ENCODE peak calls at places on chromosomes 5 and 9, in four cellular contexts. F is activated T-cell treated with anti-CD3 and anti-CD28 coated beads, Interleukin-2, amount 50 U/mL, for 72 hours; O is left ventricle myocardium inferior; M is NCI-H2029 treated with DMSO at 0.1 percent for 48 hours. S is an unnamed sample.

GRCh38 chr5:141695627-141696180 is 13.7 kb upstream of the ARAP3 start:
- DNase-seq in F (no peak), O (peak; percentile 61), M (peak; percentile 64), S (peak; percentile 55)

GRCh38 chr5:149740866-149741459 is 10.9 kb downstream of the PPARGC1B start:
- DNase-seq in F (no peak), O (no peak), M (no peak), S (no peak)

GRCh38 chr9:68455436-68455835 is 85.2 kb downstream of the TMEM252 start:
- DNase-seq in F (no peak), O (no peak), M (no peak), S (no peak)

GRCh38 chr9:116646661-116647514 is 40.2 kb upstream of the TRIM32 start:
- DNase-seq in F (no peak), O (no peak), M (peak; percentile 25), S (no peak)

GRCh38 chr9:133225171-133226011 is 16.3 kb upstream of the OBP2B start:
- DNase-seq in F (no peak), O (peak; percentile 50), M (no peak), S (peak; percentile 61)

GRCh38 chr9:10062629-10063395 is 550.0 kb downstream of the PTPRD start:
- DNase-seq in F (no peak), O (no peak), M (no peak), S (no peak)

GRCh38 chr5:37495668-37496067 is 116.5 kb downstream of the WDR70 start:
- DNase-seq in F (no peak), O (no peak), M (no peak), S (no peak)

GRCh38 chr5:172637122-172637580 is 3.9 kb upstream of the NEURL1B start:
- DNase-seq in F (no peak), O (no peak), M (no peak), S (no peak)

GRCh38 chr5:165361143-165361542 is 1855.7 kb downstream of the MAT2B start:
- DNase-seq in F (no peak), O (no peak), M (no peak), S (no peak)

GRCh38 chr5:113082547-113082905 is 105.9 kb downstream of the DCP2 start:
- DNase-seq in F (no peak), O (no peak), M (no peak), S (no peak)

GRCh38 chr5:103474671-103475070 is 87.9 kb downstream of the NUDT12 start:
- DNase-seq in F (no peak), O (no peak), M (no peak), S (no peak)

GRCh38 chr5:178326054-178326715 is 93.6 kb upstream of the PHYKPL start:
- DNase-seq in F (no peak), O (no peak), M (no peak), S (peak; percentile 51)

GRCh38 chr9:114097613-114098020 is 1.5 kb downstream of the KIF12 start:
- DNase-seq in F (no peak), O (no peak), M (no peak), S (no peak)

GRCh38 chr5:90680831-90681420 is 122.3 kb downstream of the ADGRV1 start:
- DNase-seq in F (no peak), O (no peak), M (no peak), S (no peak)

GRCh38 chr5:68178579-68178978 is 37.0 kb upstream of the PIK3R1 start:
- DNase-seq in F (no peak), O (no peak), M (no peak), S (no peak)

GRCh38 chr9:136565075-136565721 is 19.4 kb upstream of the NOTCH1 start:
- DNase-seq in F (no peak), O (peak; percentile 79), M (no peak), S (peak; percentile 82)

GRCh38 chr9:38073882-38074281 is 4.9 kb upstream of the SHB start:
- DNase-seq in F (no peak), O (no peak), M (no peak), S (no peak)

GRCh38 chr5:160545832-160546231 is 124.2 kb downstream of the PTTG1 start:
- DNase-seq in F (peak; percentile 14), O (no peak), M (no peak), S (no peak)

GRCh38 chr5:138226917-138227316 is 13.8 kb upstream of the CDC23 start:
- DNase-seq in F (no peak), O (no peak), M (no peak), S (no peak)

GRCh38 chr9:90900130-90900529 is 98.5 kb downstream of the SYK start:
- DNase-seq in F (no peak), O (peak; percentile 52), M (no peak), S (peak; percentile 48)

GRCh38 chr9:129874261-129875101 is 39.2 kb downstream of the USP20 start:
- DNase-seq in F (no peak), O (no peak), M (no peak), S (no peak)

GRCh38 chr5:61346511-61346910 is 14.5 kb downstream of the ZSWIM6 start:
- DNase-seq in F (no peak), O (no peak), M (no peak), S (no peak)

GRCh38 chr5:181259974-181260719 is 796 bp downstream of the TRIM52 start:
- DNase-seq in F (no peak), O (no peak), M (no peak), S (no peak)

GRCh38 chr9:133771486-133772482 is 33.6 kb upstream of the SARDH start:
- DNase-seq in F (no peak), O (no peak), M (no peak), S (peak; percentile 2)

GRCh38 chr5:453725-454481 is 10.9 kb downstream of the EXOC3 start:
- DNase-seq in F (no peak), O (peak; percentile 11), M (no peak), S (peak; percentile 3)

GRCh38 chr9:104961238-104961637 is 33.3 kb upstream of the ABCA1 start:
- DNase-seq in F (peak; percentile 76), O (no peak), M (no peak), S (no peak)

GRCh38 chr9:112844771-112845542 is 45.7 kb downstream of the SLC46A2 start:
- DNase-seq in F (peak; percentile 86), O (peak; percentile 78), M (peak; percentile 92), S (peak; percentile 82)

GRCh38 chr5:80408976-80409926 is 1.4 kb downstream of the ZFYVE16 start:
- DNase-seq in F (no peak), O (no peak), M (no peak), S (no peak)

GRCh38 chr5:126914813-126915436 is 115.4 kb downstream of the MARCHF3 start:
- DNase-seq in F (no peak), O (no peak), M (no peak), S (no peak)

GRCh38 chr5:31232273-31232888 is 38.9 kb downstream of the CDH6 start:
- DNase-seq in F (peak; percentile 12), O (no peak), M (no peak), S (no peak)

GRCh38 chr9:792331-793260 is 48.9 kb upstream of the DMRT1 start:
- DNase-seq in F (no peak), O (no peak), M (no peak), S (no peak)

GRCh38 chr5:75707911-75708509 is 9.2 kb downstream of the POC5 start:
- DNase-seq in F (no peak), O (no peak), M (no peak), S (no peak)

GRCh38 chr9:127918201-127919107 is 1.6 kb upstream of the ST6GALNAC4 start:
- DNase-seq in F (no peak), O (no peak), M (no peak), S (no peak)

GRCh38 chr5:112957970-112958773 is 18.4 kb upstream of the DCP2 start:
- DNase-seq in F (no peak), O (peak; percentile 76), M (no peak), S (peak; percentile 70)

GRCh38 chr5:150989695-150990094 is 30.7 kb upstream of the GPX3 start:
- DNase-seq in F (peak; percentile 8), O (no peak), M (no peak), S (no peak)

GRCh38 chr5:156523607-156524006 is 196.6 kb downstream of the SGCD start:
- DNase-seq in F (no peak), O (no peak), M (no peak), S (no peak)